ENCODE peak calls at places on chromosomes 12 and 14, in eight cellular contexts. One of them, this sample, is unnamed.

GRCh38 chr12:91813701-91814100 is 331.9 kb downstream of the BTG1 start:
- DNase-seq in GM23248: peak
- DNase-seq in ELR: peak
- DNase-seq in MG63: peak
- DNase-seq in naive B cell: no peak
- DNase-seq in stimulated activated CD8-positive, alpha-beta memory T cell treated with anti-CD3 and anti-CD28 coated beads, Interleukin-12 subunit alpha, Interleukin-12 subunit beta, amount 100 ng/mL, for 1 hour: no peak
- DNase-seq in psoas muscle: no peak
- DNase-seq in NCI-H1105: no peak
- DNase-seq in this sample: no peak

GRCh38 chr12:92292016-92292415 is 146.4 kb upstream of the BTG1 start:
- DNase-seq in GM23248: no peak
- DNase-seq in ELR: no peak
- DNase-seq in MG63: no peak
- DNase-seq in naive B cell: no peak
- DNase-seq in stimulated activated CD8-positive, alpha-beta memory T cell treated with anti-CD3 and anti-CD28 coated beads, Interleukin-12 subunit alpha, Interleukin-12 subunit beta, amount 100 ng/mL, for 1 hour: no peak
- DNase-seq in psoas muscle: no peak
- DNase-seq in NCI-H1105: no peak
- DNase-seq in this sample: no peak

GRCh38 chr14:89616425-89617141 is 199.6 kb upstream of the FOXN3 start:
- DNase-seq in GM23248: peak
- DNase-seq in ELR: peak
- DNase-seq in MG63: no peak
- DNase-seq in naive B cell: peak
- DNase-seq in stimulated activated CD8-positive, alpha-beta memory T cell treated with anti-CD3 and anti-CD28 coated beads, Interleukin-12 subunit alpha, Interleukin-12 subunit beta, amount 100 ng/mL, for 1 hour: no peak
- DNase-seq in psoas muscle: no peak
- DNase-seq in NCI-H1105: no peak
- DNase-seq in this sample: no peak

GRCh38 chr12:61137677-61138380 is 1122.4 kb upstream of the USP15 start:
- DNase-seq in GM23248: no peak
- DNase-seq in ELR: no peak
- DNase-seq in MG63: no peak
- DNase-seq in naive B cell: no peak
- DNase-seq in stimulated activated CD8-positive, alpha-beta memory T cell treated with anti-CD3 and anti-CD28 coated beads, Interleukin-12 subunit alpha, Interleukin-12 subunit beta, amount 100 ng/mL, for 1 hour: no peak
- DNase-seq in psoas muscle: no peak
- DNase-seq in NCI-H1105: no peak
- DNase-seq in this sample: no peak

GRCh38 chr14:101505216-101505970 is 55.9 kb upstream of the DIO3 start:
- DNase-seq in GM23248: no peak
- DNase-seq in ELR: no peak
- DNase-seq in MG63: no peak
- DNase-seq in naive B cell: no peak
- DNase-seq in stimulated activated CD8-positive, alpha-beta memory T cell treated with anti-CD3 and anti-CD28 coated beads, Interleukin-12 subunit alpha, Interleukin-12 subunit beta, amount 100 ng/mL, for 1 hour: no peak
- DNase-seq in psoas muscle: no peak
- DNase-seq in NCI-H1105: no peak
- DNase-seq in this sample: no peak

GRCh38 chr12:40692617-40693502 is 621 bp downstream of the CNTN1 start:
- DNase-seq in GM23248: peak
- DNase-seq in ELR: no peak
- DNase-seq in MG63: no peak
- DNase-seq in naive B cell: no peak
- DNase-seq in stimulated activated CD8-positive, alpha-beta memory T cell treated with anti-CD3 and anti-CD28 coated beads, Interleukin-12 subunit alpha, Interleukin-12 subunit beta, amount 100 ng/mL, for 1 hour: no peak
- DNase-seq in psoas muscle: peak
- DNase-seq in NCI-H1105: peak
- DNase-seq in this sample: peak

GRCh38 chr12:11731455-11731854 is 82.0 kb downstream of the ETV6 start:
- DNase-seq in GM23248: peak
- DNase-seq in ELR: peak
- DNase-seq in MG63: no peak
- DNase-seq in naive B cell: peak
- DNase-seq in stimulated activated CD8-positive, alpha-beta memory T cell treated with anti-CD3 and anti-CD28 coated beads, Interleukin-12 subunit alpha, Interleukin-12 subunit beta, amount 100 ng/mL, for 1 hour: no peak
- DNase-seq in psoas muscle: no peak
- DNase-seq in NCI-H1105: no peak
- DNase-seq in this sample: no peak

GRCh38 chr12:45268672-45269406 is 52.9 kb downstream of the ANO6 start:
- DNase-seq in GM23248: peak
- DNase-seq in ELR: peak
- DNase-seq in MG63: peak
- DNase-seq in naive B cell: no peak
- DNase-seq in stimulated activated CD8-positive, alpha-beta memory T cell treated with anti-CD3 and anti-CD28 coated beads, Interleukin-12 subunit alpha, Interleukin-12 subunit beta, amount 100 ng/mL, for 1 hour: no peak
- DNase-seq in psoas muscle: peak
- DNase-seq in NCI-H1105: peak
- DNase-seq in this sample: peak

GRCh38 chr14:25014440-25014839 is 35.5 kb downstream of the STXBP6 start:
- DNase-seq in GM23248: no peak
- DNase-seq in ELR: no peak
- DNase-seq in MG63: no peak
- DNase-seq in naive B cell: no peak
- DNase-seq in stimulated activated CD8-positive, alpha-beta memory T cell treated with anti-CD3 and anti-CD28 coated beads, Interleukin-12 subunit alpha, Interleukin-12 subunit beta, amount 100 ng/mL, for 1 hour: no peak
- DNase-seq in psoas muscle: no peak
- DNase-seq in NCI-H1105: no peak
- DNase-seq in this sample: no peak

GRCh38 chr12:65592416-65592815 is 231.9 kb upstream of the HMGA2 start:
- DNase-seq in GM23248: no peak
- DNase-seq in ELR: no peak
- DNase-seq in MG63: no peak
- DNase-seq in naive B cell: no peak
- DNase-seq in stimulated activated CD8-positive, alpha-beta memory T cell treated with anti-CD3 and anti-CD28 coated beads, Interleukin-12 subunit alpha, Interleukin-12 subunit beta, amount 100 ng/mL, for 1 hour: no peak
- DNase-seq in psoas muscle: no peak
- DNase-seq in NCI-H1105: no peak
- DNase-seq in this sample: no peak

GRCh38 chr12:22046090-22046967 is at the start of gene CMAS:
- DNase-seq in GM23248: peak
- DNase-seq in ELR: peak
- DNase-seq in MG63: peak
- DNase-seq in naive B cell: peak
- DNase-seq in stimulated activated CD8-positive, alpha-beta memory T cell treated with anti-CD3 and anti-CD28 coated beads, Interleukin-12 subunit alpha, Interleukin-12 subunit beta, amount 100 ng/mL, for 1 hour: peak
- DNase-seq in psoas muscle: peak
- DNase-seq in NCI-H1105: peak
- DNase-seq in this sample: peak

GRCh38 chr12:75568387-75568786 is 57.0 kb upstream of the KRR1 start:
- DNase-seq in GM23248: no peak
- DNase-seq in ELR: no peak
- DNase-seq in MG63: no peak
- DNase-seq in naive B cell: no peak
- DNase-seq in stimulated activated CD8-positive, alpha-beta memory T cell treated with anti-CD3 and anti-CD28 coated beads, Interleukin-12 subunit alpha, Interleukin-12 subunit beta, amount 100 ng/mL, for 1 hour: no peak
- DNase-seq in psoas muscle: no peak
- DNase-seq in NCI-H1105: peak
- DNase-seq in this sample: no peak

GRCh38 chr12:42468853-42469252 is 120.7 kb downstream of the PRICKLE1 start:
- DNase-seq in GM23248: peak
- DNase-seq in ELR: no peak
- DNase-seq in MG63: no peak
- DNase-seq in naive B cell: no peak
- DNase-seq in stimulated activated CD8-positive, alpha-beta memory T cell treated with anti-CD3 and anti-CD28 coated beads, Interleukin-12 subunit alpha, Interleukin-12 subunit beta, amount 100 ng/mL, for 1 hour: no peak
- DNase-seq in psoas muscle: no peak
- DNase-seq in NCI-H1105: no peak
- DNase-seq in this sample: no peak

GRCh38 chr14:87840906-87841305 is 152.1 kb downstream of the GALC start:
- DNase-seq in GM23248: no peak
- DNase-seq in ELR: no peak
- DNase-seq in MG63: no peak
- DNase-seq in naive B cell: no peak
- DNase-seq in stimulated activated CD8-positive, alpha-beta memory T cell treated with anti-CD3 and anti-CD28 coated beads, Interleukin-12 subunit alpha, Interleukin-12 subunit beta, amount 100 ng/mL, for 1 hour: no peak
- DNase-seq in psoas muscle: no peak
- DNase-seq in NCI-H1105: no peak
- DNase-seq in this sample: no peak

GRCh38 chr14:53108292-53108937 is 44.7 kb downstream of the DDHD1 start:
- DNase-seq in GM23248: peak
- DNase-seq in ELR: no peak
- DNase-seq in MG63: peak
- DNase-seq in naive B cell: no peak
- DNase-seq in stimulated activated CD8-positive, alpha-beta memory T cell treated with anti-CD3 and anti-CD28 coated beads, Interleukin-12 subunit alpha, Interleukin-12 subunit beta, amount 100 ng/mL, for 1 hour: no peak
- DNase-seq in psoas muscle: no peak
- DNase-seq in NCI-H1105: no peak
- DNase-seq in this sample: no peak

GRCh38 chr12:90858261-90858660 is 96.7 kb downstream of the CCER1 start:
- DNase-seq in GM23248: no peak
- DNase-seq in ELR: no peak
- DNase-seq in MG63: no peak
- DNase-seq in naive B cell: no peak
- DNase-seq in stimulated activated CD8-positive, alpha-beta memory T cell treated with anti-CD3 and anti-CD28 coated beads, Interleukin-12 subunit alpha, Interleukin-12 subunit beta, amount 100 ng/mL, for 1 hour: no peak
- DNase-seq in psoas muscle: no peak
- DNase-seq in NCI-H1105: peak
- DNase-seq in this sample: no peak

GRCh38 chr12:41217731-41218130 is 29.6 kb downstream of the PDZRN4 start:
- DNase-seq in GM23248: no peak
- DNase-seq in ELR: no peak
- DNase-seq in MG63: no peak
- DNase-seq in naive B cell: no peak
- DNase-seq in stimulated activated CD8-positive, alpha-beta memory T cell treated with anti-CD3 and anti-CD28 coated beads, Interleukin-12 subunit alpha, Interleukin-12 subunit beta, amount 100 ng/mL, for 1 hour: no peak
- DNase-seq in psoas muscle: no peak
- DNase-seq in NCI-H1105: no peak
- DNase-seq in this sample: no peak

GRCh38 chr12:52418576-52419110 is 12.5 kb upstream of the KRT82 start:
- DNase-seq in GM23248: no peak
- DNase-seq in ELR: no peak
- DNase-seq in MG63: no peak
- DNase-seq in naive B cell: no peak
- DNase-seq in stimulated activated CD8-positive, alpha-beta memory T cell treated with anti-CD3 and anti-CD28 coated beads, Interleukin-12 subunit alpha, Interleukin-12 subunit beta, amount 100 ng/mL, for 1 hour: no peak
- DNase-seq in psoas muscle: no peak
- DNase-seq in NCI-H1105: no peak
- DNase-seq in this sample: no peak

GRCh38 chr12:106301611-106302321 is 767 bp upstream of the TCP11L2 start:
- DNase-seq in GM23248: peak
- DNase-seq in ELR: peak
- DNase-seq in MG63: peak
- DNase-seq in naive B cell: peak
- DNase-seq in stimulated activated CD8-positive, alpha-beta memory T cell treated with anti-CD3 and anti-CD28 coated beads, Interleukin-12 subunit alpha, Interleukin-12 subunit beta, amount 100 ng/mL, for 1 hour: peak
- DNase-seq in psoas muscle: peak
- DNase-seq in NCI-H1105: peak
- DNase-seq in this sample: no peak

GRCh38 chr14:65255029-65255545 is 152.8 kb upstream of the MAX start:
- DNase-seq in GM23248: peak
- DNase-seq in ELR: peak
- DNase-seq in MG63: peak
- DNase-seq in naive B cell: no peak
- DNase-seq in stimulated activated CD8-positive, alpha-beta memory T cell treated with anti-CD3 and anti-CD28 coated beads, Interleukin-12 subunit alpha, Interleukin-12 subunit beta, amount 100 ng/mL, for 1 hour: no peak
- DNase-seq in psoas muscle: no peak
- DNase-seq in NCI-H1105: no peak
- DNase-seq in this sample: peak

GRCh38 chr14:106210650-106211049 is 684.3 kb downstream of the TMEM121 start:
- DNase-seq in GM23248: no peak
- DNase-seq in ELR: no peak
- DNase-seq in MG63: no peak
- DNase-seq in naive B cell: no peak
- DNase-seq in stimulated activated CD8-positive, alpha-beta memory T cell treated with anti-CD3 and anti-CD28 coated beads, Interleukin-12 subunit alpha, Interleukin-12 subunit beta, amount 100 ng/mL, for 1 hour: no peak
- DNase-seq in psoas muscle: no peak
- DNase-seq in NCI-H1105: no peak
- DNase-seq in this sample: no peak

GRCh38 chr12:91986084-91986483 is 159.6 kb downstream of the BTG1 start:
- DNase-seq in GM23248: peak
- DNase-seq in ELR: peak
- DNase-seq in MG63: peak
- DNase-seq in naive B cell: no peak
- DNase-seq in stimulated activated CD8-positive, alpha-beta memory T cell treated with anti-CD3 and anti-CD28 coated beads, Interleukin-12 subunit alpha, Interleukin-12 subunit beta, amount 100 ng/mL, for 1 hour: no peak
- DNase-seq in psoas muscle: no peak
- DNase-seq in NCI-H1105: no peak
- DNase-seq in this sample: peak

GRCh38 chr12:51442324-51442723 is 17.7 kb downstream of the SLC4A8 start:
- DNase-seq in GM23248: peak
- DNase-seq in ELR: no peak
- DNase-seq in MG63: no peak
- DNase-seq in naive B cell: no peak
- DNase-seq in stimulated activated CD8-positive, alpha-beta memory T cell treated with anti-CD3 and anti-CD28 coated beads, Interleukin-12 subunit alpha, Interleukin-12 subunit beta, amount 100 ng/mL, for 1 hour: no peak
- DNase-seq in psoas muscle: no peak
- DNase-seq in NCI-H1105: no peak
- DNase-seq in this sample: no peak

GRCh38 chr12:53759261-53759660 is 7.5 kb upstream of the CISTR start:
- DNase-seq in GM23248: no peak
- DNase-seq in ELR: no peak
- DNase-seq in MG63: no peak
- DNase-seq in naive B cell: no peak
- DNase-seq in stimulated activated CD8-positive, alpha-beta memory T cell treated with anti-CD3 and anti-CD28 coated beads, Interleukin-12 subunit alpha, Interleukin-12 subunit beta, amount 100 ng/mL, for 1 hour: no peak
- DNase-seq in psoas muscle: no peak
- DNase-seq in NCI-H1105: no peak
- DNase-seq in this sample: no peak

GRCh38 chr14:98984719-98985041 is 287.3 kb downstream of the BCL11B start:
- DNase-seq in GM23248: no peak
- DNase-seq in ELR: no peak
- DNase-seq in MG63: no peak
- DNase-seq in naive B cell: no peak
- DNase-seq in stimulated activated CD8-positive, alpha-beta memory T cell treated with anti-CD3 and anti-CD28 coated beads, Interleukin-12 subunit alpha, Interleukin-12 subunit beta, amount 100 ng/mL, for 1 hour: peak
- DNase-seq in psoas muscle: no peak
- DNase-seq in NCI-H1105: no peak
- DNase-seq in this sample: no peak

GRCh38 chr14:64821651-64822050 is 58.1 kb downstream of the SPTB start:
- DNase-seq in GM23248: no peak
- DNase-seq in ELR: no peak
- DNase-seq in MG63: no peak
- DNase-seq in naive B cell: no peak
- DNase-seq in stimulated activated CD8-positive, alpha-beta memory T cell treated with anti-CD3 and anti-CD28 coated beads, Interleukin-12 subunit alpha, Interleukin-12 subunit beta, amount 100 ng/mL, for 1 hour: no peak
- DNase-seq in psoas muscle: no peak
- DNase-seq in NCI-H1105: no peak
- DNase-seq in this sample: no peak

GRCh38 chr14:56331815-56332214 is 213.6 kb downstream of the PELI2 start:
- DNase-seq in GM23248: no peak
- DNase-seq in ELR: no peak
- DNase-seq in MG63: no peak
- DNase-seq in naive B cell: no peak
- DNase-seq in stimulated activated CD8-positive, alpha-beta memory T cell treated with anti-CD3 and anti-CD28 coated beads, Interleukin-12 subunit alpha, Interleukin-12 subunit beta, amount 100 ng/mL, for 1 hour: no peak
- DNase-seq in psoas muscle: no peak
- DNase-seq in NCI-H1105: peak
- DNase-seq in this sample: no peak

GRCh38 chr14:54767139-54767431 is 135.5 kb downstream of the GCH1 start:
- DNase-seq in GM23248: no peak
- DNase-seq in ELR: no peak
- DNase-seq in MG63: no peak
- DNase-seq in naive B cell: no peak
- DNase-seq in stimulated activated CD8-positive, alpha-beta memory T cell treated with anti-CD3 and anti-CD28 coated beads, Interleukin-12 subunit alpha, Interleukin-12 subunit beta, amount 100 ng/mL, for 1 hour: no peak
- DNase-seq in psoas muscle: no peak
- DNase-seq in NCI-H1105: no peak
- DNase-seq in this sample: no peak

GRCh38 chr12:32558941-32559340 is 120.2 kb upstream of the DNM1L start:
- DNase-seq in GM23248: peak
- DNase-seq in ELR: peak
- DNase-seq in MG63: no peak
- DNase-seq in naive B cell: peak
- DNase-seq in stimulated activated CD8-positive, alpha-beta memory T cell treated with anti-CD3 and anti-CD28 coated beads, Interleukin-12 subunit alpha, Interleukin-12 subunit beta, amount 100 ng/mL, for 1 hour: no peak
- DNase-seq in psoas muscle: no peak
- DNase-seq in NCI-H1105: no peak
- DNase-seq in this sample: peak

GRCh38 chr12:13536219-13536910 is 339.8 kb downstream of the EMP1 start:
- DNase-seq in GM23248: no peak
- DNase-seq in ELR: no peak
- DNase-seq in MG63: no peak
- DNase-seq in naive B cell: peak
- DNase-seq in stimulated activated CD8-positive, alpha-beta memory T cell treated with anti-CD3 and anti-CD28 coated beads, Interleukin-12 subunit alpha, Interleukin-12 subunit beta, amount 100 ng/mL, for 1 hour: no peak
- DNase-seq in psoas muscle: no peak
- DNase-seq in NCI-H1105: no peak
- DNase-seq in this sample: no peak

GRCh38 chr12:13289644-13290285 is 93.2 kb downstream of the EMP1 start:
- DNase-seq in GM23248: peak
- DNase-seq in ELR: no peak
- DNase-seq in MG63: no peak
- DNase-seq in naive B cell: no peak
- DNase-seq in stimulated activated CD8-positive, alpha-beta memory T cell treated with anti-CD3 and anti-CD28 coated beads, Interleukin-12 subunit alpha, Interleukin-12 subunit beta, amount 100 ng/mL, for 1 hour: no peak
- DNase-seq in psoas muscle: peak
- DNase-seq in NCI-H1105: no peak
- DNase-seq in this sample: no peak

GRCh38 chr12:119505001-119505400 is 88.6 kb upstream of the TMEM233 start:
- DNase-seq in GM23248: no peak
- DNase-seq in ELR: peak
- DNase-seq in MG63: no peak
- DNase-seq in naive B cell: no peak
- DNase-seq in stimulated activated CD8-positive, alpha-beta memory T cell treated with anti-CD3 and anti-CD28 coated beads, Interleukin-12 subunit alpha, Interleukin-12 subunit beta, amount 100 ng/mL, for 1 hour: no peak
- DNase-seq in psoas muscle: no peak
- DNase-seq in NCI-H1105: no peak
- DNase-seq in this sample: no peak

GRCh38 chr12:26204612-26205289 is 9.4 kb downstream of the SSPN start:
- DNase-seq in GM23248: peak
- DNase-seq in ELR: no peak
- DNase-seq in MG63: no peak
- DNase-seq in naive B cell: no peak
- DNase-seq in stimulated activated CD8-positive, alpha-beta memory T cell treated with anti-CD3 and anti-CD28 coated beads, Interleukin-12 subunit alpha, Interleukin-12 subunit beta, amount 100 ng/mL, for 1 hour: no peak
- DNase-seq in psoas muscle: peak
- DNase-seq in NCI-H1105: no peak
- DNase-seq in this sample: no peak

GRCh38 chr14:36226164-36226563 is 49.6 kb upstream of the PTCSC3 start:
- DNase-seq in GM23248: no peak
- DNase-seq in ELR: peak
- DNase-seq in MG63: no peak
- DNase-seq in naive B cell: no peak
- DNase-seq in stimulated activated CD8-positive, alpha-beta memory T cell treated with anti-CD3 and anti-CD28 coated beads, Interleukin-12 subunit alpha, Interleukin-12 subunit beta, amount 100 ng/mL, for 1 hour: no peak
- DNase-seq in psoas muscle: no peak
- DNase-seq in NCI-H1105: no peak
- DNase-seq in this sample: no peak